ENCODE peak calls at places on chromosomes 6 and 20, in eight cellular contexts. S, P, V, D, U, K, G and Z are unnamed samples.

GRCh38 chr20:9974324-9974723 is 60.5 kb upstream of the ANKEF1 start:
- DNase-seq in S (no peak), P (no peak), V (no peak), D (no peak), U (no peak), K (no peak), G (no peak), Z (no peak)

GRCh38 chr20:15564981-15565380 is 1008.3 kb downstream of the KIF16B start:
- DNase-seq in S (no peak), P (no peak), V (no peak), D (no peak), U (no peak), K (no peak), G (no peak), Z (no peak)

GRCh38 chr20:23515250-23515939 is 24.5 kb downstream of the CST8 start:
- DNase-seq in S (no peak), P (peak), V (no peak), D (no peak), U (no peak), K (no peak), G (no peak), Z (no peak)

GRCh38 chr20:44601801-44602204 is 19.4 kb downstream of the PKIG start:
- DNase-seq in S (peak), P (peak), V (no peak), D (no peak), U (no peak), K (no peak), G (no peak), Z (no peak)

GRCh38 chr6:9516207-9516606 is 898.7 kb downstream of the TFAP2A start:
- DNase-seq in S (no peak), P (peak), V (no peak), D (peak), U (no peak), K (no peak), G (no peak), Z (no peak)

GRCh38 chr20:35601021-35601973 is 14.3 kb upstream of the SPAG4 start:
- DNase-seq in S (peak), P (peak), V (peak), D (peak), U (peak), K (no peak), G (peak), Z (peak)

GRCh38 chr20:58910473-58910872 is 58.0 kb downstream of the GNAS start:
- DNase-seq in S (no peak), P (no peak), V (no peak), D (no peak), U (no peak), K (no peak), G (no peak), Z (no peak)

GRCh38 chr6:122845916-122846632 is 57.0 kb downstream of the SMPDL3A start:
- DNase-seq in S (no peak), P (peak), V (no peak), D (no peak), U (no peak), K (no peak), G (no peak), Z (no peak)

GRCh38 chr6:42405025-42405424 is 46.7 kb downstream of the TRERF1 start:
- DNase-seq in S (no peak), P (peak), V (no peak), D (no peak), U (no peak), K (no peak), G (no peak), Z (no peak)

GRCh38 chr20:22775671-22776139 is 191.3 kb upstream of the FOXA2 start:
- DNase-seq in S (no peak), P (peak), V (no peak), D (no peak), U (no peak), K (no peak), G (no peak), Z (no peak)

GRCh38 chr6:35724471-35724870 is 12.4 kb upstream of the ARMC12 start:
- DNase-seq in S (no peak), P (no peak), V (no peak), D (no peak), U (no peak), K (no peak), G (no peak), Z (no peak)

GRCh38 chr6:105388392-105388791 is 14.5 kb downstream of the PREP start:
- DNase-seq in S (no peak), P (no peak), V (no peak), D (no peak), U (no peak), K (no peak), G (no peak), Z (no peak)